ENCODE peak calls at places on chromosomes 7 and 10, in five cellular contexts. One of them, this sample, is unnamed.

GRCh38 chr10:75959209-75959608 is 527.8 kb downstream of the LRMDA start:
- DNase-seq in A549: peak
- DNase-seq in GM12878: no peak
- DNase-seq in K562: no peak
- DNase-seq in SK-N-SH: no peak
- DNase-seq in this sample: peak

GRCh38 chr7:2202361-2202761 is 30.4 kb downstream of the MAD1L1 start:
- DNase-seq in K562: no peak
- DNase-seq in GM12878: no peak
- DNase-seq in SK-N-SH: peak
- DNase-seq in A549: no peak
- DNase-seq in this sample: no peak

GRCh38 chr7:37853468-37853867 is 5.1 kb downstream of the NME8 start:
- DNase-seq in SK-N-SH: peak
- DNase-seq in GM12878: no peak
- DNase-seq in A549: peak
- DNase-seq in K562: peak
- DNase-seq in this sample: no peak

GRCh38 chr7:134908289-134908688 is 78.0 kb upstream of the AGBL3 start:
- DNase-seq in SK-N-SH: no peak
- DNase-seq in A549: no peak
- DNase-seq in K562: no peak
- DNase-seq in GM12878: no peak
- DNase-seq in this sample: peak

GRCh38 chr10:84825330-84825729 is 496.9 kb downstream of the CCSER2 start:
- DNase-seq in GM12878: no peak
- DNase-seq in SK-N-SH: peak
- DNase-seq in K562: no peak
- DNase-seq in A549: peak
- DNase-seq in this sample: peak

GRCh38 chr10:73922007-73922863 is 11.3 kb downstream of the PLAU start:
- DNase-seq in A549: no peak
- DNase-seq in K562: no peak
- DNase-seq in GM12878: no peak
- DNase-seq in SK-N-SH: no peak
- DNase-seq in this sample: no peak

GRCh38 chr7:108291135-108291508 is 161.0 kb upstream of the LAMB4 start:
- DNase-seq in SK-N-SH: no peak
- DNase-seq in A549: no peak
- DNase-seq in GM12878: no peak
- DNase-seq in K562: no peak
- DNase-seq in this sample: no peak

GRCh38 chr7:128906001-128906765 is 4.3 kb downstream of the KCP start:
- DNase-seq in K562: no peak
- DNase-seq in SK-N-SH: peak
- DNase-seq in GM12878: no peak
- DNase-seq in A549: no peak
- DNase-seq in this sample: no peak

GRCh38 chr7:138935438-138936079 is 45.6 kb downstream of the KIAA1549 start:
- DNase-seq in SK-N-SH: peak
- DNase-seq in A549: peak
- DNase-seq in GM12878: no peak
- DNase-seq in K562: peak
- DNase-seq in this sample: peak

GRCh38 chr7:41881313-41882130 is 178.6 kb upstream of the INHBA start:
- DNase-seq in GM12878: peak
- DNase-seq in SK-N-SH: no peak
- DNase-seq in K562: peak
- DNase-seq in A549: no peak
- DNase-seq in this sample: peak

GRCh38 chr7:71145906-71146901 is 14.3 kb downstream of the GALNT17 start:
- DNase-seq in GM12878: no peak
- DNase-seq in A549: no peak
- DNase-seq in K562: no peak
- DNase-seq in SK-N-SH: no peak
- DNase-seq in this sample: no peak

GRCh38 chr10:118781536-118781935 is 26.8 kb upstream of the CACUL1 start:
- DNase-seq in GM12878: no peak
- DNase-seq in SK-N-SH: no peak
- DNase-seq in A549: no peak
- DNase-seq in K562: no peak
- DNase-seq in this sample: no peak

GRCh38 chr7:140214075-140214684 is 37.4 kb upstream of the KDM7A start:
- DNase-seq in GM12878: peak
- DNase-seq in K562: no peak
- DNase-seq in A549: no peak
- DNase-seq in SK-N-SH: peak
- DNase-seq in this sample: peak

GRCh38 chr7:151664268-151664667 is 144.6 kb upstream of the RHEB start:
- DNase-seq in GM12878: no peak
- DNase-seq in A549: no peak
- DNase-seq in K562: no peak
- DNase-seq in SK-N-SH: no peak
- DNase-seq in this sample: no peak

GRCh38 chr10:32954080-32954479 is 4.0 kb downstream of the ITGB1 start:
- DNase-seq in GM12878: no peak
- DNase-seq in SK-N-SH: no peak
- DNase-seq in K562: no peak
- DNase-seq in A549: peak
- DNase-seq in this sample: no peak
- TF ChIP-seq RCOR1 in GM12878: no peak
- TF ChIP-seq RCOR1 in SK-N-SH: no peak
- TF ChIP-seq RCOR1 in K562: no peak
- TF ChIP-seq RCOR1 in A549: no peak
- TF ChIP-seq RCOR1 in this sample: no peak

GRCh38 chr10:133611079-133611478 is 15.5 kb downstream of the FRG2B start:
- DNase-seq in GM12878: no peak
- DNase-seq in SK-N-SH: no peak
- DNase-seq in K562: no peak
- DNase-seq in A549: no peak
- DNase-seq in this sample: no peak

GRCh38 chr10:133613699-133614098 is 12.9 kb downstream of the FRG2B start:
- DNase-seq in GM12878: no peak
- DNase-seq in SK-N-SH: no peak
- DNase-seq in A549: no peak
- DNase-seq in K562: no peak
- DNase-seq in this sample: no peak

DNA sequence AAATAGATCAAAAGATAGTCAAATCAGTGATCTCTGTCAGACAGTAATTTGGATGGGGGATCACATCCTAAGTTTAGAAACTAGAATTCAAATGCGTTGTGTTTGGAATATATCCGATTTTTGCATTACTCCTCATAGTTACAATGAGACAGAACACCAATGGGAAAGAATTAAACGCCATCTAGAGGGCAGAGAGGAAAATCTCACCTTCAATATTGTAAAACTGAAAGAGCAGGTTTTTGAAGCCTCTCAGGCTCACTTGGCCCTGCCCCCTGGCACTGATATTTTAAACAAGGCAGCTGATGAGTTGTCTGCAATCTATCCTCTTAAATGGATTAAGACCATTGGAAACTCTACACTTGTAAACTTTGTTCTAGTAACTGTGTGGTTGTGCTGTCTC is 17.7 kb downstream of the FRG2B start:
- DNase-seq in SK-N-SH: peak
- DNase-seq in GM12878: no peak
- DNase-seq in K562: no peak
- DNase-seq in A549: peak
- DNase-seq in this sample: no peak
- TF ChIP-seq RCOR1 in SK-N-SH: no peak
- TF ChIP-seq RCOR1 in GM12878: no peak
- TF ChIP-seq RCOR1 in K562: no peak
- TF ChIP-seq RCOR1 in A549: no peak
- TF ChIP-seq RCOR1 in this sample: no peak

DNA sequence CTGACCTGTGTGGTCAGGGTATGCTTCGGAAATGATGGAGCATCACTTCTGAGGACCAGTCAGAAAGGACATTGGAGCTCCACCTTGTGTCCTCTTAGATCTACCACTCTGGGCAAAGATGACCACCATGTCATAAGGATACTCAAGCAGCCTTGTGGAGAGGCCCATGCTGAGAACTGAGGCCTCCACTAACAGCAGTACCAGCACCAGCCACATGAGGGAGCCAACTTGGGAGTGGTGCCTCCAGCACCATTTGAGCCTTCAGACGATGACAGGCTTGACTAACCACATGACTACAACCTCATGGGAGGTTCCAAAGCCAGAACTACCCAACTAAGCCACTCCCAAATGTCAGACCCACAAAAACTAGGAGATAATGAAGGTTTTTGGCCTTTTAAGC is 116.0 kb downstream of the NPTX2 start:
- DNase-seq in GM12878: peak
- DNase-seq in A549: peak
- DNase-seq in K562: peak
- DNase-seq in SK-N-SH: peak
- DNase-seq in this sample: peak
- TF ChIP-seq RCOR1 in GM12878: no peak
- TF ChIP-seq RCOR1 in A549: no peak
- TF ChIP-seq RCOR1 in K562: no peak
- TF ChIP-seq RCOR1 in SK-N-SH: no peak
- TF ChIP-seq RCOR1 in this sample: no peak

DNA sequence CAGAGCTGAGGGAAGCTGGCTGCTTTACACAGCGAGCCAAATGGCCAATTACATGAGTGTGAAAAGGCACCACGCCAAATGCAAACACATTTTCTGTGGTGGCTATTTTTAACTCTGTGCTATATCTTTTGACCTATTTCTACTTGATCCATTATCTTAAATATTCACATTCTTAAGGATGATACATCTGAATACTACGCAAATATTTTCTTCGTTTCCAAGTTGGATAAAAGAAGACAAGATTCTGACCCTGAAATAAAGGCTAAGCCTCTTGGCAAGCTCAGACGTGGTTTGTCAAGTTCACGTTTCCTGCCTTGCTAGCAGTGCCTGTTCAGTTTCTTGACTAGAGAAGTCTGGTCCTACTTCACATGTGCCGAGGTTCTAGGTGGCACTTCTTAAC is 146.8 kb upstream of the TMEM196 start:
- DNase-seq in GM12878: no peak
- DNase-seq in SK-N-SH: no peak
- DNase-seq in A549: no peak
- DNase-seq in K562: no peak
- DNase-seq in this sample: peak
- TF ChIP-seq RCOR1 in GM12878: no peak
- TF ChIP-seq RCOR1 in SK-N-SH: no peak
- TF ChIP-seq RCOR1 in A549: no peak
- TF ChIP-seq RCOR1 in K562: no peak
- TF ChIP-seq RCOR1 in this sample: no peak

DNA sequence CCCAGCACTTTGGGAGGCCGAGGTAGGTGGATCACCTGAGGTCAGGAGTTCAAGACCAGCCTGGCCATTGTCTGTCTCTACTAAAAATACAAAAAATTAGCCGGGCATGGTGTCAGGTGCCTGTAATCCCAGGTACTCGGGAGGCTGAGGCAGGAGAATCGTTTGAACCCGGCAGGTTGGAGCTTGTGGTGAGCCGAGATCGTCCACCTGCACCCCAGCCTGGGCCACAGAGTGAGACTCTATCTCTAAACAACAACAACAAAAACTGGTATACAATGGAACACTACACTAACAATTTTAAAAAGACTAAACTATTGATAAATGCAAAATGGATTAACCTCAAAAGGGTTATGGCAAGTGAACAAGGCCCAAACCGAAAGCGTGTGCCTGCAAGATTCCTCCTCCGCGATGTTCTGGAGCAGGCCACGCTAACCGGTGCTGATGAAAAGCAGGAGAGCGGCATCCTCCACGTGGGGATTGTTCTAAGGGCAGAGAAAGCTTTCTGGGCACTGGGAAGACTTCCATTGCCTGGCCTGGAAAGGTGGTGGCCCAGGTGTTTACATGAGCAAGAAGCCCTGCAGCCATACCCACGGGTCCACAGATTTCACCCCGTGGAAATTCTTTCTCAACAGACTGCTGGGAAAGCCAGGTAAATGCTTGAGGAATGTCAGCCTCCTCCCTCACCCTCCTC is 53.8 kb downstream of the PDGFA start:
- DNase-seq in SK-N-SH: no peak
- DNase-seq in GM12878: no peak
- DNase-seq in K562: no peak
- DNase-seq in A549: no peak
- DNase-seq in this sample: no peak
- TF ChIP-seq RCOR1 in SK-N-SH: no peak
- TF ChIP-seq RCOR1 in GM12878: no peak
- TF ChIP-seq RCOR1 in K562: no peak
- TF ChIP-seq RCOR1 in A549: no peak
- TF ChIP-seq RCOR1 in this sample: no peak

GRCh38 chr7:28981282-28981555 is 23.1 kb upstream of the TRIL start:
- DNase-seq in SK-N-SH: no peak
- DNase-seq in GM12878: no peak
- DNase-seq in A549: no peak
- DNase-seq in K562: no peak
- DNase-seq in this sample: no peak

GRCh38 chr7:28977881-28978280 is 19.8 kb upstream of the TRIL start:
- DNase-seq in A549: no peak
- DNase-seq in K562: no peak
- DNase-seq in SK-N-SH: no peak
- DNase-seq in GM12878: no peak
- DNase-seq in this sample: no peak

GRCh38 chr7:28983396-28984190 is 25.5 kb upstream of the TRIL start:
- DNase-seq in K562: no peak
- DNase-seq in SK-N-SH: peak
- DNase-seq in GM12878: no peak
- DNase-seq in A549: no peak
- DNase-seq in this sample: no peak

GRCh38 chr7:28980504-28981281 is 22.6 kb upstream of the TRIL start:
- DNase-seq in A549: no peak
- DNase-seq in SK-N-SH: no peak
- DNase-seq in K562: no peak
- DNase-seq in GM12878: no peak
- DNase-seq in this sample: peak

GRCh38 chr7:28979791-28980190 is 21.7 kb upstream of the TRIL start:
- DNase-seq in SK-N-SH: no peak
- DNase-seq in A549: no peak
- DNase-seq in GM12878: no peak
- DNase-seq in K562: no peak
- DNase-seq in this sample: no peak
- TF ChIP-seq RCOR1 in SK-N-SH: no peak
- TF ChIP-seq RCOR1 in A549: no peak
- TF ChIP-seq RCOR1 in GM12878: no peak
- TF ChIP-seq RCOR1 in K562: no peak
- TF ChIP-seq RCOR1 in this sample: no peak

GRCh38 chr7:142482899-142483658 is 225.2 kb upstream of the PRSS58 start:
- DNase-seq in GM12878: no peak
- DNase-seq in SK-N-SH: peak
- DNase-seq in K562: peak
- DNase-seq in A549: peak
- DNase-seq in this sample: peak
- TF ChIP-seq RCOR1 in GM12878: no peak
- TF ChIP-seq RCOR1 in SK-N-SH: no peak
- TF ChIP-seq RCOR1 in K562: no peak
- TF ChIP-seq RCOR1 in A549: no peak
- TF ChIP-seq RCOR1 in this sample: no peak